ENCODE peak calls at places on chromosome 18, in five cellular contexts. Z is KG1; V is heart right ventricle; L is AG10803; B is activated T-helper 1 cell treated with anti-CD3 and anti-CD28 coated beads, Interleukin-12 subunit alpha, Interleukin-12 subunit beta, Interleukin-2, Interleukin-4 antibody, amounts not matched to agents 30 ng/mL and 10 ng/mL and 1 ng/mL, durations not matched to agents 14 hours and 24 hours and 36 hours. X is an unnamed sample.

GRCh38 chr18:51188024-51188701 is 9.3 kb downstream of the MEX3C start:
- DNase-seq in Z (no peak), V (no peak), L (no peak), B (no peak), X (no peak)

GRCh38 chr18:36809590-36810381 is 19.0 kb downstream of the TPGS2 start:
- DNase-seq in Z (peak), V (peak), L (peak), B (peak), X (no peak)

GRCh38 chr18:63216911-63217311 is 102.7 kb downstream of the BCL2 start:
- DNase-seq in Z (no peak), V (no peak), L (no peak), B (no peak), X (no peak)

GRCh38 chr18:61209802-61210201 is 123.4 kb upstream of the CDH20 start:
- DNase-seq in Z (no peak), V (no peak), L (peak), B (no peak), X (no peak)

GRCh38 chr18:23422751-23423418 is 30.2 kb upstream of the RIOK3 start:
- DNase-seq in Z (no peak), V (no peak), L (peak), B (no peak), X (peak)

GRCh38 chr18:25349926-25350560 is 1.9 kb downstream of the ZNF521 start:
- DNase-seq in Z (no peak), V (peak), L (peak), B (no peak), X (no peak)

GRCh38 chr18:35611518-35611917 is 30.0 kb downstream of the GALNT1 start:
- DNase-seq in Z (no peak), V (no peak), L (peak), B (no peak), X (no peak)

GRCh38 chr18:79912409-79912991 is 39.0 kb downstream of the SLC66A2 start:
- DNase-seq in Z (no peak), V (no peak), L (peak), B (peak), X (no peak)

GRCh38 chr18:10247402-10248117 is 206.9 kb upstream of the APCDD1 start:
- DNase-seq in Z (no peak), V (peak), L (no peak), B (no peak), X (no peak)

GRCh38 chr18:6257950-6258349 is 156.8 kb downstream of the L3MBTL4 start:
- DNase-seq in Z (no peak), V (no peak), L (no peak), B (no peak), X (no peak)

GRCh38 chr18:62844850-62845643 is 129.7 kb downstream of the PHLPP1 start:
- DNase-seq in Z (no peak), V (no peak), L (no peak), B (no peak), X (no peak)

GRCh38 chr18:13581496-13581895 is 144.9 kb downstream of the FAM210A start:
- DNase-seq in Z (no peak), V (no peak), L (no peak), B (no peak), X (no peak)

GRCh38 chr18:48453330-48454063 is 44.3 kb upstream of the ZBTB7C start:
- DNase-seq in Z (no peak), V (no peak), L (no peak), B (no peak), X (no peak)

GRCh38 chr18:49520661-49521145 is 33.7 kb upstream of the C18orf32 start:
- DNase-seq in Z (no peak), V (no peak), L (peak), B (no peak), X (no peak)

GRCh38 chr18:35572644-35573043 is 8.9 kb upstream of the GALNT1 start:
- DNase-seq in Z (no peak), V (no peak), L (no peak), B (no peak), X (no peak)

GRCh38 chr18:58195278-58195721 is 151.3 kb downstream of the NEDD4L start:
- DNase-seq in Z (no peak), V (no peak), L (no peak), B (no peak), X (no peak)

GRCh38 chr18:77653792-77654191 is 404.1 kb downstream of the GALR1 start:
- DNase-seq in Z (no peak), V (no peak), L (no peak), B (no peak), X (no peak)

GRCh38 chr18:35084494-35085449 is 43.6 kb downstream of the MAPRE2 start:
- DNase-seq in Z (no peak), V (no peak), L (no peak), B (no peak), X (no peak)

GRCh38 chr18:13131241-13131640 is 87.3 kb upstream of the LDLRAD4 start:
- DNase-seq in Z (no peak), V (no peak), L (no peak), B (no peak), X (no peak)

GRCh38 chr18:79606621-79607331 is 72.8 kb upstream of the CTDP1 start:
- DNase-seq in Z (no peak), V (no peak), L (no peak), B (no peak), X (no peak)

GRCh38 chr18:71008257-71008656 is 719.4 kb downstream of the SOCS6 start:
- DNase-seq in Z (no peak), V (no peak), L (no peak), B (no peak), X (no peak)

GRCh38 chr18:66511810-66512209 is 92.1 kb downstream of the CDH19 start:
- DNase-seq in Z (no peak), V (no peak), L (no peak), B (no peak), X (peak)

GRCh38 chr18:39491408-39491807 is 1925.8 kb upstream of the CELF4 start:
- DNase-seq in Z (no peak), V (no peak), L (no peak), B (no peak), X (no peak)

GRCh38 chr18:21243041-21243431 is 1.0 kb downstream of the GREB1L start:
- DNase-seq in Z (no peak), V (peak), L (peak), B (no peak), X (no peak)

GRCh38 chr18:11733031-11733430 is 44.0 kb downstream of the GNAL start:
- DNase-seq in Z (peak), V (peak), L (peak), B (peak), X (no peak)

GRCh38 chr18:79766308-79766707 is 31.4 kb upstream of the KCNG2 start:
- DNase-seq in Z (no peak), V (no peak), L (no peak), B (no peak), X (no peak)

GRCh38 chr18:7748252-7749000 is 181.3 kb downstream of the PTPRM start:
- DNase-seq in Z (no peak), V (no peak), L (no peak), B (no peak), X (no peak)

GRCh38 chr18:11047817-11048216 is 101.6 kb downstream of the PIEZO2 start:
- DNase-seq in Z (no peak), V (no peak), L (no peak), B (no peak), X (no peak)

GRCh38 chr18:39946623-39947061 is 2008.4 kb upstream of the PIK3C3 start:
- DNase-seq in Z (no peak), V (no peak), L (peak), B (no peak), X (peak)